ENCODE peak calls at places on chromosomes 4 and X, in ten cellular contexts. P is K562; A is hepatocyte; O is CD8-positive, alpha-beta T cell; Z is body of pancreas; B is AG09309; E is lower leg skin; H is LNCaP clone FGC; L is dorsolateral prefrontal cortex; J is colonic mucosa. G is an unnamed sample.

GRCh38 chrX:70033348-70033747 is 16.4 kb downstream of the AWAT2 start:
- DNase-seq in Z (no peak), P (peak; percentile 53), E (no peak), L (no peak), A (no peak), O (no peak), J (peak; percentile 20), H (no peak), B (no peak), G (peak; percentile 12)

GRCh38 chr4:106080376-106080775 is 185.1 kb downstream of the NPNT start:
- DNase-seq in P (no peak), H (no peak), A (no peak), B (no peak), O (no peak), J (no peak), L (no peak), E (no peak), Z (no peak), G (no peak)

GRCh38 chr4:86500527-86500926 is 93.6 kb upstream of the PTPN13 start:
- DNase-seq in Z (no peak), E (no peak), A (no peak), L (no peak), P (no peak), H (peak; percentile 31), B (no peak), J (no peak), O (no peak), G (no peak)

GRCh38 chrX:73563740-73564073 is 710 bp downstream of the CHIC1 start:
- DNase-seq in O (no peak), E (no peak), Z (no peak), B (no peak), A (no peak), P (no peak), H (no peak), J (no peak), L (no peak), G (peak; percentile 29)

GRCh38 chr4:54440394-54441223 is 211.5 kb downstream of the PDGFRA start:
- DNase-seq in L (no peak), Z (no peak), O (no peak), H (no peak), P (peak; percentile 40), E (no peak), B (no peak), J (peak; percentile 23), A (peak; percentile 44), G (peak; percentile 48)

GRCh38 chr4:138095378-138095777 is 146.8 kb downstream of the SLC7A11 start:
- DNase-seq in L (no peak), A (no peak), E (no peak), O (no peak), J (no peak), P (no peak), B (no peak), Z (no peak), H (no peak), G (no peak)

GRCh38 chr4:38060829-38061431 is 100.7 kb downstream of the PTTG2 start:
- DNase-seq in J (no peak), E (no peak), P (no peak), Z (no peak), H (no peak), A (peak; percentile 51), O (no peak), B (no peak), L (no peak), G (peak; percentile 56)

GRCh38 chr4:112321768-112322684 is 24.9 kb downstream of the ALPK1 start:
- DNase-seq in J (peak; percentile 74), P (peak; percentile 54), A (peak; percentile 81), H (no peak), Z (peak; percentile 76), B (no peak), L (no peak), E (peak; percentile 87), O (peak; percentile 82), G (peak; percentile 65)

GRCh38 chr4:27524224-27524623 is 663.6 kb downstream of the STIM2 start:
- DNase-seq in Z (no peak), L (no peak), H (no peak), B (no peak), P (no peak), A (no peak), O (no peak), J (no peak), E (no peak), G (no peak)

GRCh38 chrX:71599965-71600364 is 18.3 kb downstream of the CXCR3 start:
- DNase-seq in L (no peak), O (peak; percentile 23), P (no peak), A (no peak), J (no peak), B (no peak), E (no peak), Z (no peak), H (no peak), G (no peak)

GRCh38 chr4:110792036-110792435 is 169.2 kb upstream of the PITX2 start:
- DNase-seq in B (no peak), O (no peak), L (no peak), Z (no peak), P (no peak), A (no peak), J (no peak), E (no peak), H (no peak), G (no peak)

GRCh38 chrX:2831471-2832228 is 2.9 kb downstream of the GYG2 start:
- DNase-seq in B (no peak), L (no peak), A (no peak), E (peak; percentile 59), J (no peak), Z (no peak), P (no peak), O (no peak), H (no peak), G (no peak)

GRCh38 chrX:2829469-2830246 is 928 bp downstream of the GYG2 start:
- DNase-seq in B (no peak), E (peak; percentile 81), P (no peak), L (no peak), H (no peak), A (peak; percentile 20), Z (no peak), J (no peak), O (peak; percentile 27), G (no peak)

GRCh38 chrX:2828404-2829065 is at the start of gene GYG2:
- DNase-seq in H (no peak), L (no peak), E (no peak), J (peak; percentile 65), A (peak; percentile 72), O (peak; percentile 41), P (peak; percentile 36), B (no peak), Z (peak; percentile 10), G (peak; percentile 37)

GRCh38 chrX:2824886-2825285 is 3.8 kb upstream of the GYG2 start:
- DNase-seq in L (no peak), J (no peak), H (no peak), P (no peak), Z (no peak), O (no peak), A (no peak), B (no peak), E (no peak), G (no peak)

DNA sequence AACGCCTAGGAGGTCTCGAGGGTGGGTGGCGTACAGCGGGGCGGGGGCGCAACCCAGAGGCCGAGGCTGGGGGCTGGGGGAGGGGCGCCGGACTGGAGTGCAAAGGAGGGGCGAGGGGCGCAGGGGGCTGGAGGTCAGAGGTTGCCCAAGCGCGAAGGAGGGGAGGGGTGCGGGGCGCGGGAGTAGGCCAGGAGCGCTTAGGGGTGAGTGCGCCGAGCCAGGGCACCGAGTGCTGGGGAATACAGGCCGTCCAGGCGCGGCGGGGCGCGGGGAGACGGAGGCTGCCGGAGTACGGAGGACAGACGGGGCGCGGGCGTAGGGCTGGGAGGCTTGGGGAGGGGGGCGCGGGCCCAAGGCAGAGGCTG is 318 bp downstream of the GYG2 start:
- DNase-seq in O (peak; percentile 29), H (no peak), A (peak; percentile 52), P (peak; percentile 29), Z (no peak), L (no peak), E (no peak), J (peak; percentile 25), B (no peak), G (no peak)
- H3K4me3 ChIP-seq in O (no peak overlapping the region), H (peak overlapping the region; percentile 48), A (peak overlapping the region; percentile 93), P (peak overlapping the region; percentile 34), Z (peak overlapping the region; percentile 25), L (no peak overlapping the region), E (no peak overlapping the region), J (peak overlapping the region; percentile 32), B (peak overlapping the region; percentile 37), G (peak overlapping the region; percentile 30)

GRCh38 chr4:129163427-129163826 is 67.5 kb downstream of the C4orf33 start:
- DNase-seq in H (no peak), E (no peak), P (no peak), J (no peak), L (no peak), B (no peak), Z (no peak), A (no peak), O (no peak), G (no peak)

GRCh38 chr4:129164243-129164642 is 68.3 kb downstream of the C4orf33 start:
- DNase-seq in A (no peak), O (no peak), Z (no peak), H (no peak), J (no peak), P (no peak), B (no peak), L (no peak), E (no peak), G (no peak)

GRCh38 chr4:129162450-129162849 is 66.5 kb downstream of the C4orf33 start:
- DNase-seq in A (no peak), J (no peak), P (no peak), E (no peak), O (no peak), Z (no peak), H (no peak), L (no peak), B (no peak), G (no peak)

GRCh38 chr4:129172181-129172580 is 76.2 kb downstream of the C4orf33 start:
- DNase-seq in E (no peak), P (no peak), J (no peak), A (no peak), L (no peak), Z (no peak), B (no peak), O (no peak), H (no peak), G (no peak)

GRCh38 chr4:129167640-129168260 is 71.8 kb downstream of the C4orf33 start:
- DNase-seq in J (no peak), Z (peak; percentile 56), E (no peak), O (no peak), P (no peak), B (no peak), L (no peak), A (peak; percentile 30), H (no peak), G (no peak)
- TF ChIP-seq CTCF in J (no peak), Z (peak; percentile 66), E (no peak), O (no peak), P (peak; percentile 52), B (no peak), L (no peak), A (peak; percentile 48), H (no peak), G (peak; percentile 32)

GRCh38 chr4:20252656-20253271 is 1.1 kb downstream of the SLIT2 start:
- DNase-seq in J (no peak), Z (peak; percentile 29), L (peak; percentile 19), B (no peak), P (no peak), E (peak; percentile 87), O (no peak), H (no peak), A (peak; percentile 37), G (peak; percentile 40)
- H3K4me3 ChIP-seq in J (peak overlapping the region; percentile 51), Z (peak overlapping the region; percentile 75), L (peak overlapping the region; percentile 54), B (peak overlapping the region; percentile 87), P (no peak overlapping the region), E (peak overlapping the region; percentile 39), O (no peak overlapping the region), H (peak overlapping the region; percentile 46), A (peak overlapping the region; percentile 83), G (peak overlapping the region; percentile 74)

GRCh38 chr4:4666693-4667642 is 125.1 kb upstream of the STX18 start:
- DNase-seq in A (peak; percentile 31), J (no peak), E (peak; percentile 87), Z (no peak), H (no peak), P (no peak), O (no peak), L (no peak), B (no peak), G (no peak)
- TF ChIP-seq CTCF in A (no peak), J (no peak), E (no peak), Z (no peak), H (no peak), P (no peak), O (no peak), L (no peak), B (peak; percentile 25), G (peak; percentile 1)

G was measured in astrocyte of the spinal cord.